ENCODE peak calls at places on chromosomes 1 and 21, in seven cellular contexts. One of them, this sample, is unnamed.

GRCh38 chr21:18369115-18369514 is 34.5 kb downstream of the TMPRSS15 start:
- DNase-seq in LoVo: peak; percentile 1
- DNase-seq in HuH-7.5: no peak
- DNase-seq in NCI-H1694 treated with DMSO at 0.1 percent for 48 hours: peak; percentile 44
- DNase-seq in fibroblast of lung: peak; percentile 5
- DNase-seq in NCI-H2171 treated with DMSO at 0.1 percent for 48 hours: peak; percentile 53
- DNase-seq in activated naive CD8-positive, alpha-beta T cell treated with anti-CD3 and anti-CD28 coated beads for 36 hours: no peak
- DNase-seq in this sample: no peak

GRCh38 chr1:19128965-19129514 is 81.0 kb downstream of the UBR4 start:
- DNase-seq in NCI-H1694 treated with DMSO at 0.1 percent for 48 hours: no peak
- DNase-seq in HuH-7.5: no peak
- DNase-seq in LoVo: no peak
- DNase-seq in activated naive CD8-positive, alpha-beta T cell treated with anti-CD3 and anti-CD28 coated beads for 36 hours: no peak
- DNase-seq in NCI-H2171 treated with DMSO at 0.1 percent for 48 hours: no peak
- DNase-seq in fibroblast of lung: no peak
- DNase-seq in this sample: no peak

GRCh38 chr1:9361630-9362256 is 69.0 kb downstream of the SPSB1 start:
- DNase-seq in NCI-H2171 treated with DMSO at 0.1 percent for 48 hours: no peak
- DNase-seq in LoVo: no peak
- DNase-seq in HuH-7.5: no peak
- DNase-seq in fibroblast of lung: peak; percentile 30
- DNase-seq in NCI-H1694 treated with DMSO at 0.1 percent for 48 hours: no peak
- DNase-seq in activated naive CD8-positive, alpha-beta T cell treated with anti-CD3 and anti-CD28 coated beads for 36 hours: no peak
- DNase-seq in this sample: no peak

GRCh38 chr1:247322849-247323586 is 8.6 kb downstream of the ZNF496 start:
- DNase-seq in NCI-H2171 treated with DMSO at 0.1 percent for 48 hours: no peak
- DNase-seq in LoVo: no peak
- DNase-seq in activated naive CD8-positive, alpha-beta T cell treated with anti-CD3 and anti-CD28 coated beads for 36 hours: peak; percentile 75
- DNase-seq in HuH-7.5: no peak
- DNase-seq in NCI-H1694 treated with DMSO at 0.1 percent for 48 hours: no peak
- DNase-seq in fibroblast of lung: no peak
- DNase-seq in this sample: no peak

GRCh38 chr1:213452504-213452903 is 401.5 kb downstream of the RPS6KC1 start:
- DNase-seq in fibroblast of lung: no peak
- DNase-seq in NCI-H1694 treated with DMSO at 0.1 percent for 48 hours: no peak
- DNase-seq in HuH-7.5: no peak
- DNase-seq in LoVo: no peak
- DNase-seq in NCI-H2171 treated with DMSO at 0.1 percent for 48 hours: no peak
- DNase-seq in activated naive CD8-positive, alpha-beta T cell treated with anti-CD3 and anti-CD28 coated beads for 36 hours: no peak
- DNase-seq in this sample: no peak

GRCh38 chr1:238466459-238466858 is 575.7 kb upstream of the ZP4 start:
- DNase-seq in HuH-7.5: no peak
- DNase-seq in NCI-H1694 treated with DMSO at 0.1 percent for 48 hours: no peak
- DNase-seq in fibroblast of lung: peak; percentile 43
- DNase-seq in LoVo: no peak
- DNase-seq in NCI-H2171 treated with DMSO at 0.1 percent for 48 hours: no peak
- DNase-seq in activated naive CD8-positive, alpha-beta T cell treated with anti-CD3 and anti-CD28 coated beads for 36 hours: no peak
- DNase-seq in this sample: no peak

GRCh38 chr1:162561616-162562451 is at the start of gene UAP1:
- DNase-seq in NCI-H1694 treated with DMSO at 0.1 percent for 48 hours: peak; percentile 6
- DNase-seq in fibroblast of lung: no peak
- DNase-seq in activated naive CD8-positive, alpha-beta T cell treated with anti-CD3 and anti-CD28 coated beads for 36 hours: no peak
- DNase-seq in LoVo: no peak
- DNase-seq in HuH-7.5: no peak
- DNase-seq in NCI-H2171 treated with DMSO at 0.1 percent for 48 hours: peak; percentile 27
- DNase-seq in this sample: no peak

GRCh38 chr1:34547043-34547674 is 207.7 kb upstream of the GJB5 start:
- DNase-seq in NCI-H1694 treated with DMSO at 0.1 percent for 48 hours: no peak
- DNase-seq in NCI-H2171 treated with DMSO at 0.1 percent for 48 hours: peak; percentile 5
- DNase-seq in activated naive CD8-positive, alpha-beta T cell treated with anti-CD3 and anti-CD28 coated beads for 36 hours: no peak
- DNase-seq in fibroblast of lung: no peak
- DNase-seq in LoVo: no peak
- DNase-seq in HuH-7.5: no peak
- DNase-seq in this sample: no peak

GRCh38 chr1:9326596-9326995 is 33.9 kb downstream of the SPSB1 start:
- DNase-seq in NCI-H2171 treated with DMSO at 0.1 percent for 48 hours: peak; percentile 28
- DNase-seq in activated naive CD8-positive, alpha-beta T cell treated with anti-CD3 and anti-CD28 coated beads for 36 hours: no peak
- DNase-seq in LoVo: no peak
- DNase-seq in fibroblast of lung: peak; percentile 66
- DNase-seq in NCI-H1694 treated with DMSO at 0.1 percent for 48 hours: peak; percentile 10
- DNase-seq in HuH-7.5: no peak
- DNase-seq in this sample: no peak

GRCh38 chr1:9909222-9910046 is 635 bp downstream of the CTNNBIP1 start:
- DNase-seq in LoVo: no peak
- DNase-seq in fibroblast of lung: no peak
- DNase-seq in HuH-7.5: no peak
- DNase-seq in NCI-H2171 treated with DMSO at 0.1 percent for 48 hours: peak; percentile 71
- DNase-seq in activated naive CD8-positive, alpha-beta T cell treated with anti-CD3 and anti-CD28 coated beads for 36 hours: peak; percentile 47
- DNase-seq in NCI-H1694 treated with DMSO at 0.1 percent for 48 hours: no peak
- DNase-seq in this sample: no peak

GRCh38 chr1:94237291-94238226 is at the start of gene ARHGAP29:
- DNase-seq in NCI-H2171 treated with DMSO at 0.1 percent for 48 hours: peak; percentile 53
- DNase-seq in HuH-7.5: peak; percentile 55
- DNase-seq in NCI-H1694 treated with DMSO at 0.1 percent for 48 hours: peak; percentile 78
- DNase-seq in fibroblast of lung: peak; percentile 44
- DNase-seq in activated naive CD8-positive, alpha-beta T cell treated with anti-CD3 and anti-CD28 coated beads for 36 hours: peak; percentile 71
- DNase-seq in LoVo: peak; percentile 92
- DNase-seq in this sample: peak; percentile 88

GRCh38 chr21:38266732-38267131 is 9.9 kb downstream of the KCNJ15 start:
- DNase-seq in HuH-7.5: no peak
- DNase-seq in NCI-H2171 treated with DMSO at 0.1 percent for 48 hours: no peak
- DNase-seq in NCI-H1694 treated with DMSO at 0.1 percent for 48 hours: no peak
- DNase-seq in activated naive CD8-positive, alpha-beta T cell treated with anti-CD3 and anti-CD28 coated beads for 36 hours: no peak
- DNase-seq in fibroblast of lung: peak; percentile 21
- DNase-seq in LoVo: no peak
- DNase-seq in this sample: no peak

GRCh38 chr1:60265560-60266535 is 192.3 kb upstream of the C1orf87 start:
- DNase-seq in activated naive CD8-positive, alpha-beta T cell treated with anti-CD3 and anti-CD28 coated beads for 36 hours: no peak
- DNase-seq in NCI-H2171 treated with DMSO at 0.1 percent for 48 hours: no peak
- DNase-seq in LoVo: peak; percentile 43
- DNase-seq in HuH-7.5: no peak
- DNase-seq in fibroblast of lung: peak; percentile 82
- DNase-seq in NCI-H1694 treated with DMSO at 0.1 percent for 48 hours: no peak
- DNase-seq in this sample: no peak

GRCh38 chr21:34808569-34809204 is 139.9 kb downstream of the CLIC6 start:
- DNase-seq in fibroblast of lung: peak; percentile 91
- DNase-seq in activated naive CD8-positive, alpha-beta T cell treated with anti-CD3 and anti-CD28 coated beads for 36 hours: no peak
- DNase-seq in NCI-H2171 treated with DMSO at 0.1 percent for 48 hours: peak; percentile 26
- DNase-seq in NCI-H1694 treated with DMSO at 0.1 percent for 48 hours: no peak
- DNase-seq in LoVo: no peak
- DNase-seq in HuH-7.5: no peak
- DNase-seq in this sample: no peak

GRCh38 chr1:223726380-223727001 is 14.2 kb downstream of the CAPN2 start:
- DNase-seq in fibroblast of lung: peak; percentile 97
- DNase-seq in NCI-H2171 treated with DMSO at 0.1 percent for 48 hours: no peak
- DNase-seq in LoVo: peak; percentile 54
- DNase-seq in HuH-7.5: no peak
- DNase-seq in activated naive CD8-positive, alpha-beta T cell treated with anti-CD3 and anti-CD28 coated beads for 36 hours: peak; percentile 89
- DNase-seq in NCI-H1694 treated with DMSO at 0.1 percent for 48 hours: no peak
- DNase-seq in this sample: peak; percentile 88

GRCh38 chr1:230713915-230714764 is at the start of gene AGT:
- DNase-seq in activated naive CD8-positive, alpha-beta T cell treated with anti-CD3 and anti-CD28 coated beads for 36 hours: no peak
- DNase-seq in fibroblast of lung: peak; percentile 94
- DNase-seq in NCI-H1694 treated with DMSO at 0.1 percent for 48 hours: no peak
- DNase-seq in LoVo: no peak
- DNase-seq in NCI-H2171 treated with DMSO at 0.1 percent for 48 hours: peak; percentile 24
- DNase-seq in HuH-7.5: peak; percentile 77
- DNase-seq in this sample: peak; percentile 50

GRCh38 chr1:13651279-13651678 is 48.7 kb upstream of the PRDM2 start:
- DNase-seq in LoVo: peak; percentile 66
- DNase-seq in NCI-H2171 treated with DMSO at 0.1 percent for 48 hours: no peak
- DNase-seq in NCI-H1694 treated with DMSO at 0.1 percent for 48 hours: no peak
- DNase-seq in fibroblast of lung: peak; percentile 78
- DNase-seq in activated naive CD8-positive, alpha-beta T cell treated with anti-CD3 and anti-CD28 coated beads for 36 hours: no peak
- DNase-seq in HuH-7.5: no peak
- DNase-seq in this sample: peak; percentile 60